ENCODE peak calls at places on chromosome 6, in six cellular contexts. H is activated T-cell treated with anti-CD3 and anti-CD28 coated beads, Interleukin-2, amount 50 U/mL, for 24 hours; B is left lung; O is AG10803; P is stomach; Z is NCI-H748 treated with DMSO at 0.1 percent for 48 hours. D is an unnamed sample.

GRCh38 chr6:78614961-78615360 is 252.4 kb upstream of the IRAK1BP1 start:
- DNase-seq in Z (no peak), P (no peak), H (no peak), B (no peak), O (no peak), D (no peak)

GRCh38 chr6:101605874-101606273 is 212.4 kb downstream of the GRIK2 start:
- DNase-seq in B (no peak), H (no peak), Z (no peak), O (no peak), P (no peak), D (no peak)

GRCh38 chr6:70627500-70628254 is 40.0 kb upstream of the SMAP1 start:
- DNase-seq in Z (no peak), O (no peak), H (no peak), B (no peak), P (no peak), D (no peak)

GRCh38 chr6:112743343-112743742 is 396.2 kb downstream of the RFPL4B start:
- DNase-seq in O (no peak), P (no peak), H (no peak), Z (no peak), B (no peak), D (no peak)

GRCh38 chr6:156925718-156926607 is 148.8 kb downstream of the ARID1B start:
- DNase-seq in B (no peak), H (no peak), P (no peak), Z (no peak), O (no peak), D (no peak)

GRCh38 chr6:152273002-152273401 is 364.2 kb downstream of the SYNE1 start:
- DNase-seq in B (no peak), Z (no peak), O (peak), P (no peak), H (no peak), D (no peak)

GRCh38 chr6:37851997-37852524 is 32.5 kb downstream of the ZFAND3 start:
- DNase-seq in P (no peak), O (no peak), Z (no peak), B (no peak), H (no peak), D (no peak)

GRCh38 chr6:19830171-19830570 is 7.0 kb upstream of the ID4 start:
- DNase-seq in Z (no peak), B (no peak), H (no peak), O (peak), P (no peak), D (no peak)

GRCh38 chr6:6221829-6222535 is 98.5 kb downstream of the F13A1 start:
- DNase-seq in O (no peak), P (no peak), H (no peak), Z (peak), B (no peak), D (no peak)

GRCh38 chr6:166952567-166953464 is 3.5 kb downstream of the RNASET2 start:
- DNase-seq in O (no peak), Z (no peak), H (no peak), B (no peak), P (no peak), D (no peak)

GRCh38 chr6:109076421-109076820 is 18.2 kb downstream of the SESN1 start:
- DNase-seq in P (no peak), H (no peak), Z (no peak), O (peak), B (no peak), D (no peak)

GRCh38 chr6:4971851-4972250 is 32.0 kb downstream of the RPP40 start:
- DNase-seq in P (no peak), Z (no peak), B (no peak), H (no peak), O (no peak), D (no peak)

GRCh38 chr6:20933057-20933792 is 399.0 kb downstream of the CDKAL1 start:
- DNase-seq in O (no peak), B (no peak), H (no peak), Z (peak), P (no peak), D (peak)

GRCh38 chr6:167207527-167207926 is 49.7 kb upstream of the GPR31 start:
- DNase-seq in H (no peak), Z (no peak), P (no peak), B (no peak), O (no peak), D (no peak)

GRCh38 chr6:75430631-75431345 is 62.8 kb downstream of the FILIP1 start:
- DNase-seq in B (no peak), H (no peak), Z (no peak), P (no peak), O (no peak), D (no peak)